ENCODE peak calls at places on chromosome 18, in ten cellular contexts. R, J, Z, Q, E, T, B, X, A and V are unnamed samples.
A peak's percentile ranks its signal among the peaks of the same experiment; 100 is the strongest.

GRCh38 chr18:78636260-78636659 is 343.4 kb upstream of the SALL3 start:
- DNase-seq in R (no peak), J (no peak), Z (no peak), Q (no peak), E (no peak), T (no peak), B (no peak), X (no peak), A (no peak), V (no peak)

GRCh38 chr18:13136689-13137040 is 81.9 kb upstream of the LDLRAD4 start:
- DNase-seq in R (no peak), J (no peak), Z (peak; percentile 58), Q (no peak), E (peak; percentile 82), T (no peak), B (no peak), X (peak; percentile 90), A (no peak), V (no peak)

GRCh38 chr18:47470941-47471340 is 219.5 kb upstream of the SKOR2 start:
- DNase-seq in R (no peak), J (no peak), Z (no peak), Q (no peak), E (no peak), T (no peak), B (no peak), X (no peak), A (no peak), V (no peak)

GRCh38 chr18:23887493-23887892 is 127.1 kb upstream of the TTC39C start:
- DNase-seq in R (no peak), J (no peak), Z (no peak), Q (peak; percentile 38), E (peak; percentile 30), T (peak; percentile 32), B (no peak), X (no peak), A (no peak), V (no peak)

GRCh38 chr18:78992041-78992735 is 12.6 kb downstream of the SALL3 start:
- DNase-seq in R (no peak), J (no peak), Z (no peak), Q (no peak), E (no peak), T (no peak), B (no peak), X (peak; percentile 63), A (no peak), V (no peak)

GRCh38 chr18:79511271-79511670 is 115.5 kb downstream of the NFATC1 start:
- DNase-seq in R (no peak), J (no peak), Z (peak; percentile 12), Q (no peak), E (no peak), T (no peak), B (no peak), X (no peak), A (no peak), V (no peak)

GRCh38 chr18:3029215-3029972 is 16.4 kb upstream of the LPIN2 start:
- DNase-seq in R (peak; percentile 64), J (no peak), Z (no peak), Q (peak; percentile 45), E (no peak), T (no peak), B (no peak), X (peak; percentile 74), A (no peak), V (peak; percentile 67)

GRCh38 chr18:55239764-55240163 is 280.5 kb upstream of the CCDC68 start:
- DNase-seq in R (no peak), J (no peak), Z (no peak), Q (no peak), E (no peak), T (no peak), B (no peak), X (no peak), A (no peak), V (no peak)

GRCh38 chr18:73901151-73901550 is 246.5 kb downstream of the FBXO15 start:
- DNase-seq in R (no peak), J (no peak), Z (no peak), Q (no peak), E (no peak), T (no peak), B (no peak), X (no peak), A (no peak), V (no peak)

GRCh38 chr18:76491801-76492668 is 3.0 kb downstream of the ZNF516 start:
- DNase-seq in R (no peak), J (peak; percentile 23), Z (peak; percentile 62), Q (peak; percentile 49), E (peak; percentile 51), T (peak; percentile 40), B (peak; percentile 69), X (peak; percentile 91), A (peak; percentile 81), V (peak; percentile 55)

GRCh38 chr18:23324056-23324811 is 128.9 kb upstream of the RIOK3 start:
- DNase-seq in R (no peak), J (peak; percentile 30), Z (no peak), Q (no peak), E (no peak), T (no peak), B (no peak), X (no peak), A (no peak), V (no peak)

GRCh38 chr18:55912071-55912470 is 324.1 kb upstream of the TCF4 start:
- DNase-seq in R (no peak), J (no peak), Z (no peak), Q (no peak), E (no peak), T (peak; percentile 11), B (no peak), X (no peak), A (no peak), V (no peak)

GRCh38 chr18:11176416-11176815 is 27.0 kb upstream of the PIEZO2 start:
- DNase-seq in R (no peak), J (no peak), Z (no peak), Q (no peak), E (no peak), T (peak; percentile 69), B (no peak), X (peak; percentile 86), A (no peak), V (no peak)

GRCh38 chr18:53937037-53937436 is 287.4 kb downstream of the MBD2 start:
- DNase-seq in R (no peak), J (no peak), Z (no peak), Q (no peak), E (no peak), T (no peak), B (no peak), X (no peak), A (no peak), V (no peak)
- H2AFZ ChIP-seq in R (no peak overlapping the region), J (no peak overlapping the region), Z (no peak overlapping the region), Q (no peak overlapping the region), E (no peak overlapping the region), T (no peak overlapping the region), B (no peak overlapping the region), X (no peak overlapping the region), A (no peak overlapping the region), V (no peak overlapping the region)

GRCh38 chr18:29181151-29181901 is 1004.4 kb upstream of the CDH2 start:
- DNase-seq in R (no peak), J (no peak), Z (no peak), Q (peak; percentile 96), E (no peak), T (peak; percentile 97), B (no peak), X (peak; percentile 62), A (no peak), V (peak; percentile 51)
- H2AFZ ChIP-seq in R (no peak overlapping the region), J (no peak overlapping the region), Z (no peak overlapping the region), Q (no peak overlapping the region), E (peak overlapping the region; percentile 45), T (peak overlapping the region; percentile 51), B (no peak overlapping the region), X (peak overlapping the region; percentile 65), A (no peak overlapping the region), V (no peak overlapping the region)

GRCh38 chr18:44393406-44393805 is 287.3 kb upstream of the SETBP1 start:
- DNase-seq in R (no peak), J (no peak), Z (no peak), Q (no peak), E (no peak), T (no peak), B (no peak), X (no peak), A (no peak), V (no peak)
- H2AFZ ChIP-seq in R (no peak overlapping the region), J (no peak overlapping the region), Z (no peak overlapping the region), Q (no peak overlapping the region), E (no peak overlapping the region), T (no peak overlapping the region), B (no peak overlapping the region), X (no peak overlapping the region), A (no peak overlapping the region), V (no peak overlapping the region)

GRCh38 chr18:40215981-40216380 is 1739.1 kb upstream of the PIK3C3 start:
- DNase-seq in R (no peak), J (no peak), Z (no peak), Q (no peak), E (no peak), T (no peak), B (no peak), X (no peak), A (no peak), V (no peak)
- H2AFZ ChIP-seq in R (no peak overlapping the region), J (no peak overlapping the region), Z (no peak overlapping the region), Q (no peak overlapping the region), E (no peak overlapping the region), T (peak overlapping the region; percentile 34), B (no peak overlapping the region), X (no peak overlapping the region), A (no peak overlapping the region), V (no peak overlapping the region)

GRCh38 chr18:25454728-25455127 is 102.8 kb upstream of the ZNF521 start:
- DNase-seq in R (no peak), J (no peak), Z (no peak), Q (no peak), E (no peak), T (no peak), B (no peak), X (no peak), A (no peak), V (no peak)

GRCh38 chr18:25456284-25456683 is 104.3 kb upstream of the ZNF521 start:
- DNase-seq in R (peak; percentile 44), J (no peak), Z (no peak), Q (no peak), E (no peak), T (no peak), B (no peak), X (no peak), A (no peak), V (no peak)

GRCh38 chr18:25453556-25454269 is 101.7 kb upstream of the ZNF521 start:
- DNase-seq in R (no peak), J (no peak), Z (no peak), Q (peak; percentile 62), E (no peak), T (peak; percentile 77), B (no peak), X (no peak), A (no peak), V (peak; percentile 29)

GRCh38 chr18:25457196-25457595 is 105.2 kb upstream of the ZNF521 start:
- DNase-seq in R (no peak), J (no peak), Z (no peak), Q (peak; percentile 36), E (no peak), T (no peak), B (no peak), X (no peak), A (no peak), V (no peak)

GRCh38 chr18:25454270-25454659 is 102.3 kb upstream of the ZNF521 start:
- DNase-seq in R (no peak), J (no peak), Z (no peak), Q (no peak), E (peak; percentile 42), T (no peak), B (no peak), X (no peak), A (no peak), V (no peak)
- H2AFZ ChIP-seq in R (no peak overlapping the region), J (no peak overlapping the region), Z (no peak overlapping the region), Q (no peak overlapping the region), E (no peak overlapping the region), T (no peak overlapping the region), B (no peak overlapping the region), X (no peak overlapping the region), A (no peak overlapping the region), V (no peak overlapping the region)

GRCh38 chr18:49249523-49249922 is 210.9 kb downstream of the DYM start:
- DNase-seq in R (no peak), J (peak; percentile 10), Z (no peak), Q (peak; percentile 84), E (no peak), T (peak; percentile 78), B (no peak), X (peak; percentile 76), A (no peak), V (no peak)
- H2AFZ ChIP-seq in R (no peak overlapping the region), J (no peak overlapping the region), Z (no peak overlapping the region), Q (no peak overlapping the region), E (no peak overlapping the region), T (no peak overlapping the region), B (no peak overlapping the region), X (no peak overlapping the region), A (no peak overlapping the region), V (no peak overlapping the region)